ENCODE peak calls at places on chromosome 7, in eight cellular contexts. P is activated CD4-positive, alpha-beta T cell treated with anti-CD3 and anti-CD28 coated beads, Interleukin-2, amount 10 ng/mL, durations not matched to agents 7 days and 5 days; W is CD8-positive, alpha-beta memory T cell; F is glutamatergic neuron; B is GM12865; M is fibroblast of mammary gland; D is hypothalamus; O is foreskin fibroblast. L is an unnamed sample.

GRCh38 chr7:41969713-41970112 is 266.8 kb upstream of the INHBA start:
- DNase-seq in P (no peak), W (no peak), F (no peak), B (no peak), M (peak), D (no peak), O (peak), L (no peak)

GRCh38 chr7:158407581-158408331 is 179.9 kb downstream of the PTPRN2 start:
- DNase-seq in P (peak), W (no peak), F (no peak), B (no peak), M (peak), D (no peak), O (peak), L (peak)

GRCh38 chr7:27168265-27168947 is 3.1 kb upstream of the HOXA9 start:
- DNase-seq in P (no peak), W (no peak), F (peak), B (no peak), M (peak), D (no peak), O (no peak), L (no peak)

GRCh38 chr7:129832282-129832681 is 120.5 kb downstream of the UBE2H start:
- DNase-seq in P (no peak), W (no peak), F (no peak), B (no peak), M (no peak), D (no peak), O (no peak), L (no peak)

GRCh38 chr7:36208997-36209813 is 56.2 kb downstream of the EEPD1 start:
- DNase-seq in P (no peak), W (peak), F (no peak), B (no peak), M (peak), D (no peak), O (no peak), L (peak)

GRCh38 chr7:936131-937054 is 18.1 kb downstream of the ADAP1 start:
- DNase-seq in P (no peak), W (no peak), F (no peak), B (peak), M (peak), D (no peak), O (no peak), L (no peak)

GRCh38 chr7:22895491-22895890 is 72.8 kb upstream of the TOMM7 start:
- DNase-seq in P (no peak), W (no peak), F (no peak), B (no peak), M (no peak), D (no peak), O (no peak), L (no peak)

GRCh38 chr7:13879994-13880686 is 109.3 kb downstream of the ETV1 start:
- DNase-seq in P (no peak), W (no peak), F (no peak), B (no peak), M (peak), D (no peak), O (peak), L (no peak)

GRCh38 chr7:74483402-74484336 is 30.0 kb downstream of the GTF2IRD1 start:
- DNase-seq in P (no peak), W (no peak), F (no peak), B (no peak), M (peak), D (no peak), O (peak), L (no peak)

GRCh38 chr7:102874166-102874829 is 38.5 kb upstream of the LRRC17 start:
- DNase-seq in P (peak), W (no peak), F (no peak), B (peak), M (peak), D (no peak), O (peak), L (no peak)

GRCh38 chr7:130667593-130668257 is 823 bp downstream of the COPG2 start:
- DNase-seq in P (no peak), W (no peak), F (no peak), B (no peak), M (peak), D (no peak), O (no peak), L (no peak)

GRCh38 chr7:81025360-81025759 is 106.5 kb upstream of the SEMA3C start:
- DNase-seq in P (no peak), W (no peak), F (no peak), B (no peak), M (no peak), D (no peak), O (no peak), L (no peak)

GRCh38 chr7:1675673-1676549 is 5.8 kb downstream of the ELFN1 start:
- DNase-seq in P (no peak), W (no peak), F (no peak), B (no peak), M (no peak), D (no peak), O (no peak), L (peak)

GRCh38 chr7:106313456-106313891 is 28.7 kb upstream of the NAMPT start:
- DNase-seq in P (no peak), W (no peak), F (no peak), B (no peak), M (peak), D (no peak), O (peak), L (no peak)

GRCh38 chr7:50264908-50265307 is 39.6 kb upstream of the IKZF1 start:
- DNase-seq in P (peak), W (no peak), F (no peak), B (peak), M (no peak), D (no peak), O (no peak), L (peak)

GRCh38 chr7:29879609-29880008 is 73.3 kb downstream of the WIPF3 start:
- DNase-seq in P (no peak), W (no peak), F (no peak), B (no peak), M (peak), D (no peak), O (no peak), L (no peak)

GRCh38 chr7:44292876-44293560 is 32.4 kb downstream of the CAMK2B start:
- DNase-seq in P (no peak), W (no peak), F (no peak), B (no peak), M (no peak), D (no peak), O (no peak), L (no peak)